ENCODE peak calls at places on chromosomes 16 and 17, in eight cellular contexts. F is naive thymus-derived CD4-positive, alpha-beta T cell; P is T-helper 1 cell; X is ovary; Z is left cardiac atrium; O is NCI-H748 treated with DMSO at 0.1 percent for 48 hours; C is stimulated activated CD8-positive, alpha-beta memory T cell treated with anti-CD3 and anti-CD28 coated beads, Interleukin-4, amount 100 ng/mL, for 1 hour; L is KG1. J is an unnamed sample.

GRCh38 chr16:72825912-72826621 is 221.9 kb downstream of the ZFHX3 start:
- DNase-seq in Z (no peak), O (no peak), F (no peak), L (no peak), C (no peak), X (no peak), P (no peak), J (no peak)

GRCh38 chr16:57187508-57187854 is 1.4 kb downstream of the RSPRY1 start:
- DNase-seq in C (no peak), F (peak; percentile 19), X (no peak), P (no peak), Z (no peak), O (no peak), L (no peak), J (no peak)

GRCh38 chr17:44320066-44320465 is 4.6 kb downstream of the SLC25A39 start:
- DNase-seq in Z (no peak), O (no peak), L (no peak), P (no peak), X (no peak), C (no peak), F (no peak), J (no peak)

GRCh38 chr17:78383725-78384471 is 5.4 kb downstream of the PGS1 start:
- DNase-seq in O (no peak), Z (peak; percentile 90), L (peak; percentile 42), P (no peak), C (no peak), X (peak; percentile 65), F (no peak), J (peak; percentile 26)

GRCh38 chr16:14608604-14609003 is 21.5 kb downstream of the PARN start:
- DNase-seq in O (no peak), C (no peak), X (no peak), Z (no peak), L (no peak), P (no peak), F (no peak), J (peak; percentile 12)

GRCh38 chr16:71628810-71629209 is 2.8 kb downstream of the MARVELD3 start:
- DNase-seq in O (no peak), F (no peak), L (no peak), X (no peak), C (no peak), Z (no peak), P (no peak), J (no peak)

GRCh38 chr16:52193441-52193840 is 353.5 kb downstream of the TOX3 start:
- DNase-seq in C (no peak), X (no peak), P (no peak), F (no peak), O (no peak), L (no peak), Z (no peak), J (no peak)

GRCh38 chr17:8458128-8458527 is 22.4 kb downstream of the NDEL1 start:
- DNase-seq in F (no peak), C (no peak), Z (no peak), L (no peak), X (no peak), O (no peak), P (no peak), J (no peak)

GRCh38 chr17:35432176-35433074 is at the start of gene SLFN12:
- DNase-seq in X (peak; percentile 74), O (no peak), C (no peak), L (no peak), Z (peak; percentile 68), F (peak; percentile 74), P (no peak), J (peak; percentile 55)

GRCh38 chr17:42529054-42529453 is 7.0 kb upstream of the NAGLU start:
- DNase-seq in Z (no peak), O (no peak), C (no peak), P (no peak), X (no peak), L (no peak), F (no peak), J (no peak)

GRCh38 chr17:77286641-77287431 is 146.1 kb downstream of the SEC14L1 start:
- DNase-seq in L (no peak), F (no peak), P (no peak), C (no peak), Z (peak; percentile 65), X (no peak), O (no peak), J (no peak)

GRCh38 chr16:16884451-16884850 is 505.5 kb downstream of the NPIPA7 start:
- DNase-seq in L (no peak), P (no peak), O (no peak), F (no peak), Z (no peak), C (no peak), X (no peak), J (no peak)

GRCh38 chr17:82972836-82973372 is 106.5 kb upstream of the METRNL start:
- DNase-seq in X (no peak), L (no peak), C (no peak), F (no peak), P (no peak), Z (no peak), O (no peak), J (no peak)

GRCh38 chr17:66678061-66678460 is 156.9 kb upstream of the CACNG5 start:
- DNase-seq in Z (no peak), X (no peak), P (no peak), L (no peak), F (no peak), O (no peak), C (no peak), J (no peak)

GRCh38 chr17:45867702-45868101 is 23.0 kb downstream of the SPPL2C start:
- DNase-seq in Z (no peak), P (no peak), X (no peak), F (no peak), L (no peak), O (no peak), C (no peak), J (peak; percentile 64)

GRCh38 chr17:58238147-58238634 is at the start of gene LPO:
- DNase-seq in C (no peak), P (no peak), O (no peak), X (no peak), L (no peak), Z (no peak), F (no peak), J (no peak)

GRCh38 chr17:42484304-42484703 is 25.6 kb downstream of the ATP6V0A1 start:
- DNase-seq in O (no peak), L (no peak), P (peak; percentile 33), C (peak; percentile 36), Z (no peak), F (peak; percentile 75), X (no peak), J (no peak)

GRCh38 chr17:28008526-28008925 is 34.0 kb upstream of the NLK start:
- DNase-seq in P (no peak), L (no peak), C (no peak), O (no peak), F (no peak), X (no peak), Z (peak; percentile 28), J (no peak)

GRCh38 chr16:48613061-48613957 is 3.3 kb upstream of the N4BP1 start:
- DNase-seq in O (no peak), X (no peak), Z (no peak), L (peak; percentile 47), F (peak; percentile 91), P (peak; percentile 37), C (no peak), J (no peak)

GRCh38 chr16:70738083-70738977 is 52.5 kb upstream of the MTSS2 start:
- DNase-seq in F (peak; percentile 16), C (no peak), O (no peak), L (no peak), P (no peak), Z (peak; percentile 59), X (peak; percentile 61), J (peak; percentile 48)

GRCh38 chr17:81419333-81419885 is 24.2 kb downstream of the BAHCC1 start:
- DNase-seq in Z (peak; percentile 95), C (no peak), O (peak; percentile 34), F (no peak), P (no peak), L (no peak), X (peak; percentile 94), J (peak; percentile 43)

GRCh38 chr16:2954228-2954627 is 9.8 kb upstream of the KREMEN2 start:
- DNase-seq in Z (no peak), C (no peak), X (no peak), L (no peak), O (no peak), F (no peak), P (no peak), J (no peak)

GRCh38 chr17:75412455-75413317 is 7.2 kb upstream of the GRB2 start:
- DNase-seq in P (peak; percentile 23), C (peak; percentile 30), O (peak; percentile 64), X (peak; percentile 71), Z (peak; percentile 50), L (peak; percentile 81), F (peak; percentile 76), J (peak; percentile 72)

GRCh38 chr16:87543436-87544191 is 50.8 kb upstream of the ZCCHC14 start:
- DNase-seq in C (no peak), X (peak; percentile 45), O (no peak), L (no peak), Z (peak; percentile 65), F (no peak), P (no peak), J (no peak)

GRCh38 chr17:40062347-40063033 is at the start of gene THRA:
- DNase-seq in L (no peak), C (no peak), O (no peak), X (peak; percentile 79), F (peak; percentile 71), P (peak; percentile 57), Z (peak; percentile 75), J (peak; percentile 82)

GRCh38 chr17:18246880-18247612 is 11.5 kb downstream of the FLII start:
- DNase-seq in P (no peak), O (peak; percentile 89), L (no peak), C (no peak), X (peak; percentile 90), Z (peak; percentile 70), F (no peak), J (no peak)

GRCh38 chr17:56966277-56966676 is 5.4 kb upstream of the COIL start:
- DNase-seq in Z (no peak), O (peak; percentile 13), L (no peak), C (no peak), F (no peak), P (no peak), X (no peak), J (no peak)

GRCh38 chr17:50059759-50060273 is 3.9 kb downstream of the ITGA3 start:
- DNase-seq in Z (no peak), C (no peak), F (no peak), P (no peak), L (no peak), X (no peak), O (no peak), J (no peak)

GRCh38 chr16:5215911-5216310 is 118.3 kb upstream of the EEF2KMT start:
- DNase-seq in O (no peak), C (no peak), X (no peak), L (no peak), F (no peak), P (no peak), Z (no peak), J (peak; percentile 42)

GRCh38 chr16:19804538-19805323 is 79.9 kb downstream of the GPRC5B start:
- DNase-seq in O (peak; percentile 85), C (no peak), X (peak; percentile 48), Z (peak; percentile 75), F (peak; percentile 43), L (no peak), P (no peak), J (no peak)

GRCh38 chr17:82216301-82217119 is 3.9 kb upstream of the CCDC57 start:
- DNase-seq in O (no peak), X (no peak), Z (peak; percentile 74), P (no peak), F (no peak), L (peak; percentile 63), C (no peak), J (peak; percentile 66)

GRCh38 chr16:676565-677297 is 1.3 kb downstream of the RHBDL1 start:
- DNase-seq in L (no peak), C (no peak), F (no peak), P (no peak), O (peak; percentile 27), Z (no peak), X (no peak), J (no peak)

GRCh38 chr17:53032861-53033271 is 789.9 kb upstream of the KIF2B start:
- DNase-seq in O (no peak), P (no peak), X (no peak), L (no peak), F (no peak), C (no peak), Z (no peak), J (no peak)